ENCODE peak calls at places on chromosomes 12 and 14, in four cellular contexts. V is adrenal gland, E is heart left ventricle, D is WTC11. R is an unnamed sample.

GRCh38 chr12:93784339-93785086 is 107.3 kb downstream of the CRADD start:
- DNase-seq in E (peak; percentile 40), D (no peak), V (peak; percentile 73), R (no peak)

GRCh38 chr14:54566410-54567223 is at the start of gene SAMD4A:
- DNase-seq in D (peak; percentile 65), V (peak; percentile 74), E (peak; percentile 85), R (peak; percentile 45)

GRCh38 chr14:93045965-93046695 is 69.6 kb downstream of the ITPK1 start:
- DNase-seq in D (no peak), V (no peak), E (no peak), R (no peak)

GRCh38 chr12:18935371-18935965 is 194.1 kb upstream of the PLEKHA5 start:
- DNase-seq in D (no peak), V (no peak), E (no peak), R (no peak)

GRCh38 chr14:57382283-57382682 is 8.1 kb upstream of the NAA30 start:
- DNase-seq in V (no peak), E (no peak), D (no peak), R (no peak)

GRCh38 chr12:106851306-106851705 is 76.8 kb downstream of the RIC8B start:
- DNase-seq in E (no peak), V (peak; percentile 18), D (no peak), R (no peak)

GRCh38 chr12:6062427-6063378 is 61.8 kb downstream of the VWF start:
- DNase-seq in D (peak; percentile 82), V (peak; percentile 64), E (no peak), R (peak; percentile 61)

GRCh38 chr14:68784298-68784910 is 8.5 kb downstream of the ZFP36L1 start:
- DNase-seq in V (no peak), E (no peak), D (no peak), R (peak; percentile 39)

GRCh38 chr14:68322970-68323620 is 469.8 kb downstream of the ZFP36L1 start:
- DNase-seq in E (no peak), V (no peak), D (no peak), R (no peak)

GRCh38 chr14:76591270-76591669 is 170.0 kb upstream of the VASH1 start:
- DNase-seq in D (no peak), V (no peak), E (no peak), R (no peak)

GRCh38 chr12:132404435-132404855 is 75.1 kb upstream of the GALNT9 start:
- DNase-seq in E (no peak), V (no peak), D (no peak), R (no peak)

GRCh38 chr12:83821967-83822366 is 1090.6 kb downstream of the SLC6A15 start:
- DNase-seq in E (no peak), D (no peak), V (no peak), R (no peak)

GRCh38 chr12:83827860-83828259 is 1084.7 kb downstream of the SLC6A15 start:
- DNase-seq in E (no peak), V (peak; percentile 76), D (peak; percentile 58), R (no peak)

GRCh38 chr12:83827193-83827592 is 1085.4 kb downstream of the SLC6A15 start:
- DNase-seq in V (no peak), E (no peak), D (no peak), R (no peak)

GRCh38 chr12:83823386-83824045 is 1089.1 kb downstream of the SLC6A15 start:
- DNase-seq in E (no peak), D (peak; percentile 89), V (peak; percentile 32), R (peak; percentile 23)

GRCh38 chr12:83826112-83826511 is 1086.5 kb downstream of the SLC6A15 start:
- DNase-seq in E (no peak), D (peak; percentile 86), V (peak; percentile 33), R (no peak)
- TF ChIP-seq CTCF in E (peak; percentile 47), D (peak; percentile 88), V (peak; percentile 49), R (peak; percentile 60)

GRCh38 chr14:88002421-88002820 is 2.5 kb upstream of the GPR65 start:
- DNase-seq in D (no peak), E (no peak), V (no peak), R (no peak)
- TF ChIP-seq CTCF in D (no peak), E (no peak), V (no peak), R (no peak)

GRCh38 chr14:20836668-20837338 is 34.2 kb upstream of the RNASE1 start:
- DNase-seq in E (no peak), V (no peak), D (peak; percentile 51), R (no peak)

GRCh38 chr14:20830831-20831230 is 28.2 kb upstream of the RNASE1 start:
- DNase-seq in D (no peak), V (no peak), E (no peak), R (no peak)

GRCh38 chr14:20834899-20835298 is 32.3 kb upstream of the RNASE1 start:
- DNase-seq in E (no peak), D (no peak), V (no peak), R (no peak)
- TF ChIP-seq CTCF in E (no peak), D (no peak), V (no peak), R (no peak)

GRCh38 chr12:10610188-10610587 is 3.2 kb downstream of the MAGOHB start:
- DNase-seq in V (no peak), D (no peak), E (no peak), R (no peak)

GRCh38 chr12:10612110-10612509 is 1.3 kb downstream of the MAGOHB start:
- DNase-seq in E (no peak), D (no peak), V (no peak), R (no peak)

GRCh38 chr12:10612954-10613333 is 465 bp downstream of the MAGOHB start:
- DNase-seq in D (peak; percentile 19), V (no peak), E (no peak), R (no peak)

GRCh38 chr12:10613334-10614055 is at the start of gene MAGOHB:
- DNase-seq in V (peak; percentile 97), D (peak; percentile 98), E (peak; percentile 96), R (peak; percentile 100)

GRCh38 chr12:10607885-10608458 is 5.4 kb downstream of the MAGOHB start:
- DNase-seq in V (no peak), E (no peak), D (no peak), R (no peak)
- TF ChIP-seq CTCF in V (no peak), E (no peak), D (no peak), R (peak; percentile 42)

R was measured in progenitor cell of endocrine pancreas.